ENCODE peak calls at places on chromosomes 11 and 22, in six cellular contexts. E, D, O, S, U and H are unnamed samples.

GRCh38 chr11:44611687-44612437 is 46.4 kb downstream of the CD82 start:
- DNase-seq in O (no peak), S (no peak), U (no peak), D (no peak), E (no peak), H (no peak)

GRCh38 chr22:17063372-17064106 is 21.3 kb upstream of the IL17RA start:
- DNase-seq in D (no peak), U (peak; percentile 95), E (no peak), O (no peak), S (no peak), H (no peak)

GRCh38 chr11:67276821-67277230 is 10.6 kb downstream of the GRK2 start:
- DNase-seq in E (no peak), D (peak; percentile 84), U (peak; percentile 66), O (no peak), S (no peak), H (no peak)

GRCh38 chr11:46285173-46285572 is 7.7 kb downstream of the CREB3L1 start:
- DNase-seq in U (no peak), D (peak; percentile 64), O (no peak), S (no peak), E (no peak), H (no peak)

GRCh38 chr11:121451178-121451981 is 734 bp upstream of the SORL1 start:
- DNase-seq in U (no peak), S (no peak), D (no peak), O (no peak), E (no peak), H (no peak)

GRCh38 chr11:15591112-15591537 is 476.4 kb downstream of the INSC start:
- DNase-seq in O (no peak), U (no peak), E (no peak), D (no peak), S (no peak), H (no peak)

GRCh38 chr11:17613983-17614382 is 66.9 kb downstream of the OTOG start:
- DNase-seq in E (no peak), D (no peak), O (no peak), U (no peak), S (no peak), H (no peak)

GRCh38 chr11:125918140-125918840 is 14.0 kb downstream of the DDX25 start:
- DNase-seq in O (peak; percentile 62), D (peak; percentile 20), E (no peak), U (no peak), S (no peak), H (no peak)

GRCh38 chr11:22199243-22199642 is 6.4 kb downstream of the ANO5 start:
- DNase-seq in E (no peak), D (no peak), U (no peak), O (no peak), S (no peak), H (no peak)

GRCh38 chr11:101738494-101738893 is 154.7 kb upstream of the TRPC6 start:
- DNase-seq in U (no peak), S (no peak), D (no peak), O (no peak), E (no peak), H (no peak)

GRCh38 chr11:68469642-68470041 is 9.1 kb downstream of the PPP6R3 start:
- DNase-seq in O (no peak), S (no peak), D (no peak), E (no peak), U (no peak), H (no peak)
- H3K9ac ChIP-seq in O (no peak overlapping the region), S (no peak overlapping the region), D (no peak overlapping the region), E (no peak overlapping the region), U (no peak overlapping the region), H (no peak overlapping the region)

DNA sequence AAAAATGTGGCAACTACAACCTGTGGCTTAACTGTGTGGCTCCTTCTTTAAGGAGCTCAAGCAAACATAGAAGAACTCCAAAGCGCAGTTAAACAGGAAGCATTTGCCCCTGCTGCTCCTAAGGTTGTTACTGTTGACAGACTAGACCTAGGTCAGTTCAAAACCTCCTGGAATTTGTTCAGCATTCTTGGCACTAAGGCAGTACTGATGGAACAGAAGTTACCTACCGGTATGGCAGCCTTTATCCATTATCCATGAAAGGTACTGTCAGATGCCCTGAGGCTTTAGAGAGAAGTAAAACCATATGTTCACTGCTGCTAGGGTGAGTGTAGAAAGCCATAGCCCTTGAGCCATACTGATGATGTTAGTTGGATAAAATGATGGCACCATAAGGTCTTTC is 916.5 kb upstream of the FAT3 start:
- DNase-seq in U (no peak), E (no peak), S (no peak), O (peak; percentile 12), D (no peak), H (no peak)
- H3K9ac ChIP-seq in U (no peak overlapping the region), E (no peak overlapping the region), S (no peak overlapping the region), O (no peak overlapping the region), D (no peak overlapping the region), H (no peak overlapping the region)

DNA sequence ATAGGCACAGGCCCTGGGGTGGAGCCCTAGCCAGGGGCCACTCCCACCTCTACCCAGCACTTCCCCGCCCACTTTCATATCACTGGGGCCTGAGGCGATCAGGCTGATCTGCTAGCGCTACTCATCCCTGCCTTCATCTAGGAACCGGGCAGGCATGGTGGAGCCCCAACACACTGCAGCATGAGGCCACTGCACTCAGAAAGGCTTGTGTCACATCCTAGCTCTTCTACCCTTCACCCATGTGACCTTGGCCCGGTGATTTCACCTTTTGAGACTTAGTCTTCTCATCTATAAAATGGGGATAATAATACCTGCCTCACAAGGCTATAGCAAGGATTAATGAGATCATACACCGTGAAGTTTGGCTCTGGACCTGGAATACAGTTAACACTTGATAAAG is 18.1 kb upstream of the GDPD5 start:
- DNase-seq in U (no peak), O (no peak), E (no peak), S (no peak), D (no peak), H (no peak)
- H3K9ac ChIP-seq in U (no peak overlapping the region), O (no peak overlapping the region), E (no peak overlapping the region), S (no peak overlapping the region), D (no peak overlapping the region), H (no peak overlapping the region)

GRCh38 chr22:20858615-20859416 is at the start of the genes PI4KA and SNAP29:
- DNase-seq in D (peak; percentile 98), O (peak; percentile 100), U (peak; percentile 97), E (peak; percentile 93), S (peak; percentile 98), H (peak; percentile 66)

GRCh38 chr22:20853236-20853660 is 5.4 kb downstream of the PI4KA start:
- DNase-seq in O (no peak), U (no peak), D (no peak), S (no peak), E (no peak), H (no peak)

GRCh38 chr22:20857838-20858614 is 585 bp downstream of the PI4KA start:
- DNase-seq in U (peak; percentile 88), D (peak; percentile 77), O (peak; percentile 95), S (peak; percentile 91), E (peak; percentile 64), H (peak; percentile 16)

GRCh38 chr22:20859615-20860014 is 808 bp downstream of the SNAP29 start:
- DNase-seq in E (no peak), D (peak; percentile 7), U (no peak), O (no peak), S (no peak), H (no peak)

GRCh38 chr22:20857247-20857643 is 1.4 kb downstream of the PI4KA start:
- DNase-seq in S (peak; percentile 22), E (no peak), O (no peak), U (no peak), D (peak; percentile 13), H (no peak)
- H3K9ac ChIP-seq in S (peak overlapping the region; percentile 87), E (peak overlapping the region; percentile 70), O (peak overlapping the region; percentile 74), U (no peak overlapping the region), D (peak overlapping the region; percentile 87), H (peak overlapping the region; percentile 80)

GRCh38 chr11:95576149-95576851 is 213.3 kb downstream of the FAM76B start:
- DNase-seq in D (no peak), S (no peak), U (no peak), E (no peak), O (no peak), H (no peak)

GRCh38 chr11:95575517-95575916 is 214.1 kb downstream of the FAM76B start:
- DNase-seq in E (no peak), U (no peak), D (no peak), S (no peak), O (no peak), H (no peak)

DNA sequence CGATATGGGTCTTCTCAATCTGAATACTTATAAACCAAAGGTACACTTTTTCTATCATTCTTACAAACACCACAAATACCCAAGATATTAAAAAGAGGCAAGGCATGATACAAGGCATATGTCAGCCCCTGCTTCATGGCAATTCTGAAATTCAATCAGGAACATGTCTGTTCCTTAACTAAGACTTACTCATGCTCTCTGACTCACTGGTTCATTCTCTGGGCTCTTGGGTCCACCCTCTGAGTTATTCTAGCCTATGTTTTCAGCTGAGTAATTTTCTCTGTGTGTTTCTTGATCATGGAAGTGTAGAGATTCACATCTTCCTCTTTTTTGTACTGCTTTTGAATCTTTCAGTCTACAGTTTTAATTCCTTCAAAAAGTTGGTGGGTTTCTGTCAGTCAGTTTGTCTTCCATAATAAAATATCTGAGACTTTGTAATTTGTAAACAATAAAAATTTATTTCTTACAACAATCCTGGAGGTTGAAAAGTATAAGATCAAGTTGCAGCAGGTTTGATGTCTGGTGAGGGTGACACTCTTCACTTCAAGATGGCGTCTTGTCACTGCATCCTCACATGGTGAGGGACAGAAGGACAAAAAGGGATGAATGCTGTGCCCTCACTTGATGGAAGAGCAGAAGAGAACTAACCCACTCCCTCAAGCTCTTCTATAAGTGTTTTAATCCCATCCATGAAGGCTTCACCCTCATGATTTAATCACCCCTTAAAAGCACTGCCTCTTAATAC is 211.7 kb downstream of the FAM76B start:
- DNase-seq in E (no peak), D (peak; percentile 92), U (no peak), S (peak; percentile 68), O (no peak), H (no peak)
- H3K9ac ChIP-seq in E (no peak overlapping the region), D (no peak overlapping the region), U (no peak overlapping the region), S (peak overlapping the region; percentile 43), O (no peak overlapping the region), H (no peak overlapping the region)